ENCODE peak calls at places on chromosomes 3 and 15, in seven cellular contexts. S is effector memory CD4-positive, alpha-beta T cell; C is AG04450; A is psoas muscle; J is A549; L is IMR-90; T is left ventricle myocardium inferior. U is an unnamed sample.

GRCh38 chr15:44584162-44584749 is 47.3 kb downstream of the EIF3J start:
- DNase-seq in T (no peak), J (peak), A (no peak), L (no peak), S (peak), C (no peak), U (no peak)

GRCh38 chr3:12719984-12720656 is 38.9 kb downstream of the TMEM40 start:
- DNase-seq in C (peak), A (peak), L (peak), J (peak), T (peak), S (peak), U (no peak)

GRCh38 chr3:9902372-9903237 is at the start of gene IL17RE:
- DNase-seq in L (no peak), J (no peak), S (no peak), A (no peak), T (no peak), C (no peak), U (no peak)

GRCh38 chr3:169215461-169215860 is 448.1 kb downstream of the MECOM start:
- DNase-seq in C (no peak), S (no peak), L (no peak), A (no peak), J (no peak), T (no peak), U (no peak)

GRCh38 chr3:34202975-34203374 is 404.5 kb downstream of the PDCD6IP start:
- DNase-seq in L (no peak), A (no peak), C (no peak), T (no peak), J (no peak), S (no peak), U (no peak)

GRCh38 chr3:9172851-9173320 is 76.6 kb downstream of the SRGAP3 start:
- DNase-seq in J (no peak), L (no peak), A (no peak), C (no peak), S (no peak), T (no peak), U (no peak)

GRCh38 chr15:60541784-60542617 is 63.1 kb upstream of the ICE2 start:
- DNase-seq in L (no peak), J (no peak), C (no peak), A (peak), S (no peak), T (no peak), U (no peak)

GRCh38 chr3:30511524-30512278 is 94.7 kb upstream of the TGFBR2 start:
- DNase-seq in T (no peak), S (no peak), A (peak), L (peak), J (peak), C (peak), U (peak)

GRCh38 chr3:119630562-119631329 is 29.6 kb downstream of the POPDC2 start:
- DNase-seq in A (peak), J (no peak), T (no peak), C (no peak), L (peak), S (no peak), U (no peak)

GRCh38 chr3:149310796-149311534 is 22.5 kb downstream of the TM4SF18 start:
- DNase-seq in T (no peak), A (no peak), J (no peak), C (no peak), L (no peak), S (no peak), U (no peak)

GRCh38 chr3:44915702-44916438 is 41.5 kb downstream of the TGM4 start:
- DNase-seq in L (peak), A (no peak), T (no peak), C (no peak), S (no peak), J (no peak), U (no peak)

GRCh38 chr15:90414408-90415028 is 26.5 kb downstream of the IQGAP1 start:
- DNase-seq in L (peak), J (no peak), C (no peak), T (no peak), S (no peak), A (no peak), U (no peak)

GRCh38 chr3:11568503-11569155 is 75.1 kb downstream of the VGLL4 start:
- DNase-seq in S (no peak), J (peak), A (peak), C (peak), L (peak), T (peak), U (no peak)

GRCh38 chr15:29747837-29748417 is 74.3 kb downstream of the TJP1 start:
- DNase-seq in S (no peak), J (no peak), T (no peak), A (no peak), L (peak), C (no peak), U (no peak)

GRCh38 chr3:141305436-141305835 is 62.9 kb upstream of the ZBTB38 start:
- DNase-seq in A (no peak), L (peak), S (no peak), C (no peak), J (peak), T (no peak), U (no peak)

GRCh38 chr3:141646760-141647561 is 91.1 kb upstream of the RNF7 start:
- DNase-seq in T (no peak), S (no peak), C (no peak), J (peak), A (no peak), L (peak), U (no peak)

GRCh38 chr15:49083471-49084284 is 37.4 kb upstream of the SECISBP2L start:
- DNase-seq in A (no peak), L (peak), T (no peak), C (peak), J (no peak), S (no peak), U (no peak)

GRCh38 chr3:13709706-13710105 is 160.8 kb downstream of the FBLN2 start:
- DNase-seq in J (no peak), C (no peak), A (no peak), L (no peak), S (no peak), T (no peak), U (no peak)

GRCh38 chr3:39707314-39707909 is 102.0 kb upstream of the MYRIP start:
- DNase-seq in J (peak), L (peak), T (no peak), S (no peak), C (no peak), A (no peak), U (no peak)

GRCh38 chr15:75647370-75648155 is at the start of gene SNX33:
- DNase-seq in L (peak), A (peak), S (peak), T (peak), J (peak), C (no peak), U (no peak)

GRCh38 chr15:58510715-58511465 is 79.1 kb downstream of the LIPC start:
- DNase-seq in C (peak), L (peak), S (no peak), A (no peak), J (no peak), T (no peak), U (no peak)

GRCh38 chr15:58513008-58513407 is 81.2 kb downstream of the LIPC start:
- DNase-seq in T (no peak), A (no peak), S (no peak), L (no peak), J (no peak), C (no peak), U (no peak)

GRCh38 chr15:58513681-58514336 is 82.0 kb downstream of the LIPC start:
- DNase-seq in L (no peak), C (no peak), S (no peak), T (no peak), J (no peak), A (no peak), U (no peak)

GRCh38 chr15:58511588-58511987 is 79.8 kb downstream of the LIPC start:
- DNase-seq in T (no peak), L (no peak), J (no peak), S (no peak), C (no peak), A (no peak), U (no peak)

DNA sequence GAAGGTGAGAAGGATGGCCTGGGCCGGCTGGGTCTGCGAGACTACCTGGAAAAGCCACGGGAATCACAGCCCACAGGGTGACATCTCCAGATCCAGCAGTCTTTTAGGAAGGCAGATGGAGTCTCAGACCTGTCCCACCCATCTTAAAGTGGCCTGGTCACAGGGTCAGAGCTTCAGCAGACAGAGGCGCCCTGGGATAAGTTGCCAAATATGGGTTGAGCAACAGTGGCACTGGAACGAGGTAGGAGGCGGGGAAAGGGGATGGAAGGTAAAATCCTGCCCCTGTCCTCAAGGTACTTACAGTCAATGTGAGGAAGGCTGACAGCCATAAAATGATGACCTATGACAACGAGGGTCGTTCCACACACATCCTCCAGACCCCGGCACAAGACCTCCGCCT is 80.7 kb downstream of the LIPC start:
- DNase-seq in T (no peak), A (no peak), L (no peak), S (no peak), J (no peak), C (no peak), U (no peak)
- H3K27ac ChIP-seq in T (no peak), A (no peak), L (no peak), S (no peak), J (peak), C (no peak), U (no peak)

GRCh38 chr15:70087708-70088352 is 9.9 kb downstream of the TLE3 start:
- DNase-seq in L (no peak), S (no peak), J (no peak), C (no peak), A (no peak), T (no peak), U (no peak)

GRCh38 chr15:70088427-70088826 is 9.3 kb downstream of the TLE3 start:
- DNase-seq in L (no peak), T (no peak), C (no peak), S (no peak), J (no peak), A (no peak), U (no peak)

GRCh38 chr15:70089692-70089971 is 8.1 kb downstream of the TLE3 start:
- DNase-seq in J (no peak), C (no peak), T (no peak), A (no peak), L (no peak), S (no peak), U (no peak)

GRCh38 chr15:70090436-70091291 is 7.1 kb downstream of the TLE3 start:
- DNase-seq in T (no peak), S (no peak), A (no peak), L (no peak), J (no peak), C (no peak), U (no peak)

DNA sequence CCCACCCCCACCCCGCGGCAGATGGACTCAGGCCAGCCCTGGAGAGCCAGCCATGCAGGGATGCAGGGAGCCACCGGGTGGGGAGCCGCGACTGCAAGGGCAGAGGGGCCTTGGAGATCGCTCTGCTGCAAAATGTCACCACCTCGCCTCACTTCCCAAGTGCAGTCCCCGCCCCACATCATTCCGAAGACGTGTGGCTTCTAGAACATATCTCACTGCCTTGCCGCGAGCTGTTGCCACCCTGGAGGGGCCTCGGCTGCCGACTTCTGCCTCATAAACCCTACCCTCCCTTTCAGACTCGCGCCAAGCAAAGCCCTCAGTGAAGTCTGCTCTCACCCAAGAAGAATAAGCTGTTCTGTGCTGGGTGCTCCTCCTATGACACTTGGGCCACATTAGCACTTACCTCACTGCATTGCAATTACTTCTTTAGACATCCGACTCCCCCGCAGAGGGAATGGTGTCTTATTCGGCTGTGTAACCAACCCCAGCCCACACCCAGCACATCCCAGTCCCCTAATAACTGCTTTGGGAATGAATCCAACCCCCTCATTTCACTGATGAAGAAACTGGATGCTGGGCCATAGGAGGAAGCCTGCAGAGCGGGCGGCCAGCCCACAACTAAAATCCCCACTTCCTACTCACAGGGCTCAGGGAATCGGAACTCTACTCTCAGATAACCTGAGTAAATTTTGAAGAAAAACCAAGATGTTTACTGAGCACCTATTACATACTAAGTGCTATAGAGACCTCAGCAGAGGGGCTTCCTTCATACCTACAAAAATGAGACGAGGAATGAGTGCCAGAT is 8.6 kb downstream of the TLE3 start:
- DNase-seq in T (peak), C (no peak), L (peak), J (no peak), A (peak), S (no peak), U (no peak)
- H3K27ac ChIP-seq in T (peak), C (no peak), L (peak), J (no peak), A (peak), S (no peak), U (no peak)

GRCh38 chr15:99981839-99982658 is 248.8 kb upstream of the LYSMD4 start:
- DNase-seq in J (no peak), A (no peak), C (no peak), L (no peak), S (no peak), T (no peak), U (no peak)

GRCh38 chr15:99981223-99981647 is 248.0 kb upstream of the LYSMD4 start:
- DNase-seq in J (no peak), T (no peak), A (no peak), C (no peak), S (no peak), L (no peak), U (no peak)

GRCh38 chr15:99983171-99983891 is 250.1 kb upstream of the LYSMD4 start:
- DNase-seq in C (no peak), A (no peak), T (no peak), J (no peak), S (no peak), L (no peak), U (no peak)

GRCh38 chr15:99983894-99984293 is 250.7 kb upstream of the LYSMD4 start:
- DNase-seq in T (no peak), A (no peak), J (no peak), C (no peak), L (no peak), S (no peak), U (no peak)

GRCh38 chr15:99982662-99983061 is 249.4 kb upstream of the LYSMD4 start:
- DNase-seq in C (no peak), T (no peak), A (no peak), S (no peak), J (no peak), L (no peak), U (no peak)
- H3K27ac ChIP-seq in C (no peak), T (peak), A (no peak), S (no peak), J (no peak), L (no peak), U (no peak)

DNA sequence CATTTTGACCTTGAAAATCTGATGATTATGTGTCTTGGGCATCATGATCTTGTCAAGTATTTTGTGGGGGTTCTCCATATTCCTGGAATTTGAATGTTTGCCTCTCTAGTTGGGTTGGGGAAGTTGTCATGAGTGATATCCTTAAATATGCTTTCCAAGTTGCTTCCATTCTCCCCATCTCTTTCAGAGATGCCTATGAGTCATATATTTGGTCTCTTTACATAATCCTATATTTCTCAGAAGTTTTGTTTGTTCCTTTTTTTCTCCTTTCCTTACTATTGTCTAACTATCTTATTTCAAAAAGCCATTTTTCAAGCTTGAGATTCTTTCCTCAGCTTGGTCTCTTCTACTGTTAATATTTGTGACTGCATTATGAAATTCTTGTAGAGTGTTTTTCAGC is 69.0 kb upstream of the CCDC80 start:
- DNase-seq in A (no peak), J (no peak), C (no peak), L (peak), T (no peak), S (no peak), U (no peak)
- H3K27ac ChIP-seq in A (no peak), J (peak), C (no peak), L (no peak), T (no peak), S (no peak), U (no peak)

GRCh38 chr3:111610612-111611054 is 15.5 kb upstream of the ZBED2 start:
- DNase-seq in T (no peak), C (no peak), A (no peak), L (no peak), J (no peak), S (no peak), U (peak)
- H3K27ac ChIP-seq in T (no peak), C (no peak), A (no peak), L (no peak), J (no peak), S (peak), U (peak)

U was measured in epithelial cell of prostate.